ENCODE peak calls at places on chromosomes 1 and 21, in eight cellular contexts. Y is activated naive CD4-positive, alpha-beta T cell treated with Interleukin-2 at 50 U/mL for 16 hours; U is stimulated activated CD8-positive, alpha-beta memory T cell treated with anti-CD3 and anti-CD28 coated beads, Interleukin-4, amount 100 ng/mL, for 4 hours; W is GM12892; E is fibroblast of pulmonary artery; R is RPMI7951; G is sciatic nerve; M is kidney epithelial cell. K is an unnamed sample.

GRCh38 chr1:181251713-181252075 is 163.2 kb downstream of the IER5 start:
- DNase-seq in G (no peak), Y (no peak), E (no peak), R (no peak), M (no peak), U (no peak), W (no peak), K (no peak)

GRCh38 chr1:8712413-8713229 is 104.8 kb downstream of the RERE start:
- DNase-seq in R (peak; percentile 79), G (no peak), Y (no peak), E (peak; percentile 96), U (no peak), W (no peak), M (no peak), K (no peak)

GRCh38 chr1:151128800-151129199 is 17.6 kb downstream of the SEMA6C start:
- DNase-seq in M (no peak), R (no peak), G (no peak), Y (no peak), W (no peak), E (no peak), U (no peak), K (no peak)

GRCh38 chr1:58932820-58933598 is 149.2 kb upstream of the JUN start:
- DNase-seq in E (peak; percentile 82), W (no peak), U (no peak), Y (no peak), R (peak; percentile 85), G (no peak), M (peak; percentile 80), K (peak; percentile 18)

GRCh38 chr1:30657131-30658013 is 66.0 kb downstream of the MATN1 start:
- DNase-seq in W (no peak), M (no peak), R (no peak), Y (no peak), E (no peak), U (no peak), G (no peak), K (no peak)

GRCh38 chr1:218742478-218743260 is 397.5 kb downstream of the TGFB2 start:
- DNase-seq in G (no peak), W (no peak), M (no peak), R (peak; percentile 9), U (no peak), Y (no peak), E (no peak), K (no peak)

GRCh38 chr1:231032963-231033362 is 7.1 kb downstream of the FAM89A start:
- DNase-seq in Y (no peak), E (no peak), G (no peak), R (peak; percentile 72), M (no peak), W (no peak), U (no peak), K (no peak)

GRCh38 chr21:46131721-46132651 is 23.4 kb downstream of the FTCD start:
- DNase-seq in M (no peak), E (no peak), Y (no peak), G (no peak), R (no peak), W (no peak), U (no peak), K (no peak)

GRCh38 chr1:82226198-82226505 is 425.4 kb downstream of the ADGRL2 start:
- DNase-seq in U (no peak), R (no peak), Y (no peak), M (no peak), E (peak; percentile 73), W (no peak), G (no peak), K (no peak)

GRCh38 chr1:65209005-65209885 is 61.2 kb downstream of the AK4 start:
- DNase-seq in M (peak; percentile 18), R (peak; percentile 56), W (no peak), Y (no peak), E (peak; percentile 72), G (no peak), U (no peak), K (no peak)